ENCODE peak calls at places on chromosomes 3 and 15, in seven cellular contexts. One of them, this sample, is unnamed.

GRCh38 chr15:91627473-91628309 is 225.8 kb upstream of the SLCO3A1 start:
- DNase-seq in IMR-90: peak
- DNase-seq in cardiac muscle cell: peak
- DNase-seq in heart left ventricle: peak
- DNase-seq in spleen: no peak
- DNase-seq in HL-60: no peak
- DNase-seq in bronchial epithelial cell: no peak
- DNase-seq in this sample: no peak

GRCh38 chr15:90262426-90262825 is 3.0 kb upstream of the NGRN start:
- DNase-seq in IMR-90: no peak
- DNase-seq in cardiac muscle cell: peak
- DNase-seq in heart left ventricle: no peak
- DNase-seq in spleen: peak
- DNase-seq in HL-60: no peak
- DNase-seq in bronchial epithelial cell: no peak
- DNase-seq in this sample: no peak

GRCh38 chr3:171427771-171428320 is 32.4 kb downstream of the TNIK start:
- DNase-seq in IMR-90: no peak
- DNase-seq in cardiac muscle cell: no peak
- DNase-seq in heart left ventricle: no peak
- DNase-seq in spleen: no peak
- DNase-seq in HL-60: no peak
- DNase-seq in bronchial epithelial cell: no peak
- DNase-seq in this sample: no peak

GRCh38 chr3:66816110-66816761 is 181.9 kb upstream of the KBTBD8 start:
- DNase-seq in IMR-90: peak
- DNase-seq in cardiac muscle cell: peak
- DNase-seq in heart left ventricle: no peak
- DNase-seq in spleen: no peak
- DNase-seq in HL-60: peak
- DNase-seq in bronchial epithelial cell: peak
- DNase-seq in this sample: no peak

GRCh38 chr15:62850791-62851291 is 191.7 kb upstream of the TPM1 start:
- DNase-seq in IMR-90: peak
- DNase-seq in cardiac muscle cell: peak
- DNase-seq in heart left ventricle: no peak
- DNase-seq in spleen: no peak
- DNase-seq in HL-60: no peak
- DNase-seq in bronchial epithelial cell: peak
- DNase-seq in this sample: no peak

GRCh38 chr3:60636846-60637245 is 614.4 kb downstream of the FHIT start:
- DNase-seq in IMR-90: peak
- DNase-seq in cardiac muscle cell: no peak
- DNase-seq in heart left ventricle: no peak
- DNase-seq in spleen: no peak
- DNase-seq in HL-60: no peak
- DNase-seq in bronchial epithelial cell: peak
- DNase-seq in this sample: no peak

GRCh38 chr3:45817788-45818523 is 21.6 kb upstream of the SLC6A20 start:
- DNase-seq in IMR-90: peak
- DNase-seq in cardiac muscle cell: peak
- DNase-seq in heart left ventricle: peak
- DNase-seq in spleen: no peak
- DNase-seq in HL-60: no peak
- DNase-seq in bronchial epithelial cell: peak
- DNase-seq in this sample: no peak

GRCh38 chr15:66611257-66612053 is 45.7 kb upstream of the LCTL start:
- DNase-seq in IMR-90: no peak
- DNase-seq in cardiac muscle cell: no peak
- DNase-seq in heart left ventricle: no peak
- DNase-seq in spleen: peak
- DNase-seq in HL-60: no peak
- DNase-seq in bronchial epithelial cell: no peak
- DNase-seq in this sample: peak

GRCh38 chr3:44045476-44046275 is 196.0 kb upstream of the TOPAZ1 start:
- DNase-seq in IMR-90: no peak
- DNase-seq in cardiac muscle cell: no peak
- DNase-seq in heart left ventricle: no peak
- DNase-seq in spleen: peak
- DNase-seq in HL-60: peak
- DNase-seq in bronchial epithelial cell: no peak
- DNase-seq in this sample: peak

GRCh38 chr3:171788546-171789351 is 21.5 kb downstream of the PLD1 start:
- DNase-seq in IMR-90: peak
- DNase-seq in cardiac muscle cell: peak
- DNase-seq in heart left ventricle: no peak
- DNase-seq in spleen: no peak
- DNase-seq in HL-60: no peak
- DNase-seq in bronchial epithelial cell: peak
- DNase-seq in this sample: no peak

GRCh38 chr15:80526556-80527340 is 122.6 kb downstream of the ARNT2 start:
- DNase-seq in IMR-90: peak
- DNase-seq in cardiac muscle cell: peak
- DNase-seq in heart left ventricle: peak
- DNase-seq in spleen: no peak
- DNase-seq in HL-60: no peak
- DNase-seq in bronchial epithelial cell: no peak
- DNase-seq in this sample: no peak

GRCh38 chr15:72229947-72230196 is 1.1 kb downstream of the PKM start:
- DNase-seq in IMR-90: no peak
- DNase-seq in cardiac muscle cell: no peak
- DNase-seq in heart left ventricle: no peak
- DNase-seq in spleen: no peak
- DNase-seq in HL-60: no peak
- DNase-seq in bronchial epithelial cell: no peak
- DNase-seq in this sample: no peak
- TF ChIP-seq CTCF in IMR-90: no peak
- TF ChIP-seq CTCF in cardiac muscle cell: no peak
- TF ChIP-seq CTCF in heart left ventricle: no peak
- TF ChIP-seq CTCF in spleen: no peak
- TF ChIP-seq CTCF in HL-60: no peak
- TF ChIP-seq CTCF in bronchial epithelial cell: no peak
- TF ChIP-seq CTCF in this sample: no peak

GRCh38 chr3:16604433-16604832 is 790 bp downstream of the DAZL start:
- DNase-seq in IMR-90: no peak
- DNase-seq in cardiac muscle cell: no peak
- DNase-seq in heart left ventricle: no peak
- DNase-seq in spleen: no peak
- DNase-seq in HL-60: no peak
- DNase-seq in bronchial epithelial cell: no peak
- DNase-seq in this sample: no peak
- TF ChIP-seq CTCF in IMR-90: no peak
- TF ChIP-seq CTCF in cardiac muscle cell: no peak
- TF ChIP-seq CTCF in heart left ventricle: no peak
- TF ChIP-seq CTCF in spleen: no peak
- TF ChIP-seq CTCF in HL-60: no peak
- TF ChIP-seq CTCF in bronchial epithelial cell: no peak
- TF ChIP-seq CTCF in this sample: no peak

GRCh38 chr3:124526601-124527000 is 203.7 kb upstream of the UMPS start:
- DNase-seq in IMR-90: no peak
- DNase-seq in cardiac muscle cell: no peak
- DNase-seq in heart left ventricle: no peak
- DNase-seq in spleen: no peak
- DNase-seq in HL-60: no peak
- DNase-seq in bronchial epithelial cell: no peak
- DNase-seq in this sample: no peak
- TF ChIP-seq CTCF in IMR-90: no peak
- TF ChIP-seq CTCF in cardiac muscle cell: peak
- TF ChIP-seq CTCF in heart left ventricle: no peak
- TF ChIP-seq CTCF in spleen: no peak
- TF ChIP-seq CTCF in HL-60: no peak
- TF ChIP-seq CTCF in bronchial epithelial cell: no peak
- TF ChIP-seq CTCF in this sample: no peak

GRCh38 chr3:50675179-50676030 is 678 bp downstream of the DOCK3 start:
- DNase-seq in IMR-90: no peak
- DNase-seq in cardiac muscle cell: no peak
- DNase-seq in heart left ventricle: peak
- DNase-seq in spleen: peak
- DNase-seq in HL-60: no peak
- DNase-seq in bronchial epithelial cell: no peak
- DNase-seq in this sample: no peak
- TF ChIP-seq CTCF in IMR-90: no peak
- TF ChIP-seq CTCF in cardiac muscle cell: no peak
- TF ChIP-seq CTCF in heart left ventricle: peak
- TF ChIP-seq CTCF in spleen: peak
- TF ChIP-seq CTCF in HL-60: no peak
- TF ChIP-seq CTCF in bronchial epithelial cell: peak
- TF ChIP-seq CTCF in this sample: peak

DNA sequence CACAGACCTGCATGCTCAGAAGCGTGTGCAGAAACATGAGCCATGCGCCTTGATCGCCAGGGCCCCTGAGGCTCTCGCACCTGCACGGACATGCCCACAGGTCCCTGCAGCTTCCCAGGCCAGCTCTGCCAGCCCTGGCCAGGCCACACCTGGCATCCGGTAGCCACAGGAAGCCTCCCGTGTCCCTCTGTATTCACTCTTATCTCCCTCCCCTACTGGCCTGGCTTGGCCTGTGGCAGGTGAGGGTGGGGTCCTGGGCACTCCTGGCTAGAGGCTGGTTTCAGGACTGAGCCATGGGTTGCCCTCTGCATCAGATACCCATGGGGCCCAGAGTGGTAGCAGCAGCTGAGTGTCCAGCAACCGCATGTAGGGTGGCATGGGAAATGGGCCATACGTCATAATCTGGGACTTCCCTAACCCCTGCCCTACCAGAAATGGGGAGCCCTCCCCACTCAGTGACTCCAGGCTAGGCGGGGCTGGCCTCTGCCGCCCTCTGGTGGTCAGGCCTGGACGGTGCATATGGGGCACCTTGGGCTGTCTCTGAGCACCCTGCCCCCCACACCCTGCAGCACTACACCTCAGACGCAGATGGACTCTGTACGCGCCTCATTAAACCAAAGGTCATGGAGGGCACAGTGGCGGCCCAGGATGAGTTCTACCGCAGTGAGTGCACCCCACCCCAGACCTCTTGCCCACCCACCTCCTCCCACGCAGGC is 12.6 kb upstream of the LMAN1L start:
- DNase-seq in IMR-90: peak
- DNase-seq in cardiac muscle cell: peak
- DNase-seq in heart left ventricle: peak
- DNase-seq in spleen: peak
- DNase-seq in HL-60: peak
- DNase-seq in bronchial epithelial cell: peak
- DNase-seq in this sample: peak
- TF ChIP-seq CTCF in IMR-90: peak
- TF ChIP-seq CTCF in cardiac muscle cell: peak
- TF ChIP-seq CTCF in heart left ventricle: peak
- TF ChIP-seq CTCF in spleen: peak
- TF ChIP-seq CTCF in HL-60: peak
- TF ChIP-seq CTCF in bronchial epithelial cell: peak
- TF ChIP-seq CTCF in this sample: peak

GRCh38 chr3:79367803-79368202 is 400.0 kb downstream of the ROBO1 start:
- DNase-seq in IMR-90: no peak
- DNase-seq in cardiac muscle cell: no peak
- DNase-seq in heart left ventricle: no peak
- DNase-seq in spleen: no peak
- DNase-seq in HL-60: no peak
- DNase-seq in bronchial epithelial cell: peak
- DNase-seq in this sample: no peak

GRCh38 chr3:79368403-79368802 is 399.4 kb downstream of the ROBO1 start:
- DNase-seq in IMR-90: peak
- DNase-seq in cardiac muscle cell: no peak
- DNase-seq in heart left ventricle: no peak
- DNase-seq in spleen: no peak
- DNase-seq in HL-60: no peak
- DNase-seq in bronchial epithelial cell: peak
- DNase-seq in this sample: no peak

GRCh38 chr3:79366414-79366813 is 401.4 kb downstream of the ROBO1 start:
- DNase-seq in IMR-90: peak
- DNase-seq in cardiac muscle cell: no peak
- DNase-seq in heart left ventricle: no peak
- DNase-seq in spleen: no peak
- DNase-seq in HL-60: no peak
- DNase-seq in bronchial epithelial cell: no peak
- DNase-seq in this sample: no peak

GRCh38 chr3:79367066-79367465 is 400.7 kb downstream of the ROBO1 start:
- DNase-seq in IMR-90: peak
- DNase-seq in cardiac muscle cell: peak
- DNase-seq in heart left ventricle: no peak
- DNase-seq in spleen: no peak
- DNase-seq in HL-60: no peak
- DNase-seq in bronchial epithelial cell: peak
- DNase-seq in this sample: no peak

GRCh38 chr3:79369306-79369705 is 398.5 kb downstream of the ROBO1 start:
- DNase-seq in IMR-90: peak
- DNase-seq in cardiac muscle cell: peak
- DNase-seq in heart left ventricle: no peak
- DNase-seq in spleen: no peak
- DNase-seq in HL-60: no peak
- DNase-seq in bronchial epithelial cell: no peak
- DNase-seq in this sample: no peak
- TF ChIP-seq CTCF in IMR-90: peak
- TF ChIP-seq CTCF in cardiac muscle cell: peak
- TF ChIP-seq CTCF in heart left ventricle: no peak
- TF ChIP-seq CTCF in spleen: no peak
- TF ChIP-seq CTCF in HL-60: no peak
- TF ChIP-seq CTCF in bronchial epithelial cell: no peak
- TF ChIP-seq CTCF in this sample: no peak

DNA sequence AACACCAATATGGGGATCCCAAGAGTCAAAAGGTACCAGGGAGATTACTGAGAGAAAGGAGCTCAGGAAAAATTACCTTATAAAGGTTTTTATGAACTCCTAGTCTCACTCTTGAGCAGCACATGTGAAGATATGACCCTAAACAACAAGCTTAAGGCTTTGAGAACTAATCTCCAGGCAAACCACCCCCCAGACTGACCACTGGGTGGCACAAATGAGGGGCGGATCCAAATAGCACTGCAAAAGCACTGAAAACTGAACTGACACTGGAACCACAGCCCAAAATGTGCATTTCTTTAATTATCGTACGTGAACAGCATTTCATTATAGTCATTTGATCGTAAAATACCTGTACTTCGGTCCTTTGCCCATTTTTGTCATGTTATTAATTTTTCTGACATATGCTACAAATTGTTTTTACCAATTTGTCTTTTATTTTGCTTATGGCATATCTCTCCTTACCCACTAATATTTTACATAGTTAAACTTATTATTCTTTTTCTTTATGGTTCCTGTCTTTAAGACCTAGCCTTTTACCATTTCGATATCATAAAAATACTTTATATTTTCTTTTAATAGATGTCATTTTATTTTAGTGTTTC is 31.5 kb upstream of the TFDP2 start:
- DNase-seq in IMR-90: peak
- DNase-seq in cardiac muscle cell: peak
- DNase-seq in heart left ventricle: no peak
- DNase-seq in spleen: no peak
- DNase-seq in HL-60: peak
- DNase-seq in bronchial epithelial cell: peak
- DNase-seq in this sample: peak
- TF ChIP-seq CTCF in IMR-90: peak
- TF ChIP-seq CTCF in cardiac muscle cell: peak
- TF ChIP-seq CTCF in heart left ventricle: peak
- TF ChIP-seq CTCF in spleen: peak
- TF ChIP-seq CTCF in HL-60: peak
- TF ChIP-seq CTCF in bronchial epithelial cell: peak
- TF ChIP-seq CTCF in this sample: peak

DNA sequence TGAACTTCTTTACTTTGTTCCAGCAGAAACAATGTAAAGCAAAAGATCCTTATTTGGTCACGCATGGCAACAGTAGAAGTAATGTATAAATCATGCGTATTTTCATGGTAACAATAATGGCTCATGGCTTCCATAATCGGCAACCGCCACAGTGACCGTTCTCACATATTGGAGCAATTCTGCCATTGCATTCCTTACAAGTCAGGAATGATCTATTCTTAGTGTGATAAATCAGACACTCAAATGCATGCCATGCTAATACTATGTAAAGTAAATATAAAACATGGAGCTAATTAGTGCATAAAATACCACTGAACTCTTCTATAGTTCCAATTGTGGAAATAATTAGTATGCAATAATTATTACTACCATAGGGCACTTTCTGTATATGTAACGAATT is 13.5 kb upstream of the CERS3 start:
- DNase-seq in IMR-90: no peak
- DNase-seq in cardiac muscle cell: no peak
- DNase-seq in heart left ventricle: no peak
- DNase-seq in spleen: no peak
- DNase-seq in HL-60: no peak
- DNase-seq in bronchial epithelial cell: no peak
- DNase-seq in this sample: no peak
- TF ChIP-seq CTCF in IMR-90: no peak
- TF ChIP-seq CTCF in cardiac muscle cell: no peak
- TF ChIP-seq CTCF in heart left ventricle: no peak
- TF ChIP-seq CTCF in spleen: no peak
- TF ChIP-seq CTCF in HL-60: no peak
- TF ChIP-seq CTCF in bronchial epithelial cell: no peak
- TF ChIP-seq CTCF in this sample: no peak

This sample was measured in CD14-positive monocyte.